ENCODE peak calls at places on chromosomes 3 and 15, in six cellular contexts. P, A, O, S, B and L are unnamed samples.
A peak's percentile ranks its signal among the peaks of the same experiment; 100 is the strongest.

GRCh38 chr3:155178810-155179424 is 98.8 kb downstream of the MME start:
- DNase-seq in B (no peak), S (no peak), O (no peak), A (no peak), P (no peak), L (no peak)

GRCh38 chr15:74208901-74209559 is 6.4 kb upstream of the STRA6 start:
- DNase-seq in P (no peak), B (no peak), S (no peak), A (no peak), O (no peak), L (no peak)

GRCh38 chr3:146969356-146969755 is 364.2 kb upstream of the PLSCR5 start:
- DNase-seq in P (no peak), O (no peak), B (no peak), S (no peak), A (no peak), L (no peak)

GRCh38 chr3:187207624-187208023 is 10.3 kb downstream of the RTP1 start:
- DNase-seq in P (no peak), A (no peak), O (no peak), B (no peak), S (no peak), L (no peak)

GRCh38 chr3:190514163-190515153 is 573 bp downstream of the IL1RAP start:
- DNase-seq in P (peak; percentile 31), O (no peak), S (peak; percentile 57), B (peak; percentile 27), A (peak; percentile 32), L (peak; percentile 27)

GRCh38 chr15:81939604-81940440 is 106.0 kb downstream of the MEX3B start:
- DNase-seq in B (peak; percentile 69), O (peak; percentile 24), A (no peak), P (peak; percentile 44), S (no peak), L (no peak)

GRCh38 chr15:43133429-43134156 is at the start of gene TMEM62:
- DNase-seq in A (peak; percentile 84), O (no peak), P (peak; percentile 47), S (peak; percentile 88), B (peak; percentile 94), L (peak; percentile 74)

GRCh38 chr15:65423150-65423976 is 616 bp upstream of the IGDCC4 start:
- DNase-seq in B (no peak), P (no peak), S (no peak), A (no peak), O (no peak), L (no peak)

GRCh38 chr3:183988216-183988790 is 29.4 kb downstream of the ABCC5 start:
- DNase-seq in P (no peak), O (peak; percentile 61), S (no peak), B (no peak), A (no peak), L (no peak)

GRCh38 chr3:46662771-46663551 is 30.5 kb downstream of the ALS2CL start:
- DNase-seq in A (peak; percentile 15), B (no peak), P (no peak), O (no peak), S (peak; percentile 85), L (no peak)

GRCh38 chr3:56817646-56818045 is 15.9 kb upstream of the ARHGEF3 start:
- DNase-seq in S (no peak), A (no peak), O (no peak), B (no peak), P (no peak), L (no peak)

GRCh38 chr3:125061646-125062045 is 5.8 kb upstream of the HEG1 start:
- DNase-seq in S (no peak), A (no peak), O (no peak), B (no peak), P (no peak), L (no peak)

GRCh38 chr15:57640935-57641682 is 49.4 kb downstream of the MYZAP start:
- DNase-seq in A (no peak), O (no peak), B (peak; percentile 15), P (peak; percentile 51), S (no peak), L (no peak)

GRCh38 chr3:194103475-194103874 is 32.5 kb upstream of the HES1 start:
- DNase-seq in P (no peak), B (peak; percentile 54), S (no peak), A (no peak), O (no peak), L (peak; percentile 41)

GRCh38 chr15:71203573-71204444 is 88.5 kb downstream of the THSD4 start:
- DNase-seq in P (no peak), S (no peak), A (no peak), O (no peak), B (no peak), L (no peak)

GRCh38 chr15:41233367-41233771 is 2.3 kb downstream of the CHP1 start:
- DNase-seq in S (no peak), A (no peak), B (no peak), O (peak; percentile 59), P (no peak), L (no peak)

GRCh38 chr15:73978896-73979295 is 13.2 kb downstream of the STOML1 start:
- DNase-seq in P (no peak), S (no peak), O (no peak), B (no peak), A (no peak), L (no peak)

GRCh38 chr3:44048196-44048924 is 193.3 kb upstream of the TOPAZ1 start:
- DNase-seq in P (no peak), B (peak; percentile 71), O (no peak), S (no peak), A (no peak), L (no peak)

GRCh38 chr3:183301937-183302580 is 49.0 kb downstream of the B3GNT5 start:
- DNase-seq in P (no peak), A (no peak), O (no peak), S (no peak), B (peak; percentile 16), L (no peak)

GRCh38 chr3:11305509-11305908 is 33.3 kb downstream of the ATG7 start:
- DNase-seq in B (no peak), O (no peak), S (no peak), P (no peak), A (no peak), L (no peak)

GRCh38 chr3:140443073-140443472 is 234.8 kb upstream of the TRIM42 start:
- DNase-seq in A (no peak), P (no peak), B (no peak), O (no peak), S (no peak), L (no peak)

DNA sequence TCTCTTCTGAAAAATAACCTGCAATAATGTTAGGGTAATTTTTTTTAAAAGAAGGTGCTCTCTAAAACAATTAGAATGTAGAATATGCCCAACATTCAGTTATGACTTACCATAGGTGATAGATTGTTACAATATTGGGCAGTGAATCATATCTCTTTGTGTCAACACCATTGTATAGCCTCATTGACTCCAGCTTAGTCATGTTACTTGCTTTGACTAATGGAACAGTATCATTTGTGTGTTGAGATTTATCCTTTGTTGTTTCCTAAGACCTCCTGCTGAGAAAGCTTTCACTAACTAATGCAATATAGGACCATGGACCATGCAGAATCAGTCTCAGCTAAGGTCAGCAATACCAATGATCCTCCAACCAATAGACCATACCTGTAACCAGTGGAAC is 1106.4 kb downstream of the SI start:
- DNase-seq in P (no peak), A (no peak), S (no peak), O (no peak), B (no peak), L (no peak)
- TF ChIP-seq CTCF in P (no peak), A (no peak), S (no peak), O (no peak), B (no peak), L (no peak)

GRCh38 chr3:112644453-112644852 is 3.5 kb upstream of the CCDC80 start:
- DNase-seq in A (no peak), P (no peak), B (no peak), O (no peak), S (no peak), L (no peak)
- TF ChIP-seq CTCF in A (no peak), P (no peak), B (no peak), O (no peak), S (no peak), L (no peak)

GRCh38 chr3:31693346-31693745 is 160.6 kb downstream of the STT3B start:
- DNase-seq in A (no peak), B (no peak), P (no peak), O (no peak), S (no peak), L (no peak)

GRCh38 chr3:31692714-31693113 is 160.0 kb downstream of the STT3B start:
- DNase-seq in A (no peak), S (no peak), B (peak; percentile 7), P (no peak), O (no peak), L (no peak)

GRCh38 chr3:31696815-31697548 is 164.3 kb downstream of the STT3B start:
- DNase-seq in P (no peak), S (no peak), B (no peak), A (no peak), O (no peak), L (no peak)

GRCh38 chr3:31696009-31696297 is 163.2 kb downstream of the STT3B start:
- DNase-seq in S (no peak), A (no peak), P (no peak), B (no peak), O (no peak), L (no peak)

DNA sequence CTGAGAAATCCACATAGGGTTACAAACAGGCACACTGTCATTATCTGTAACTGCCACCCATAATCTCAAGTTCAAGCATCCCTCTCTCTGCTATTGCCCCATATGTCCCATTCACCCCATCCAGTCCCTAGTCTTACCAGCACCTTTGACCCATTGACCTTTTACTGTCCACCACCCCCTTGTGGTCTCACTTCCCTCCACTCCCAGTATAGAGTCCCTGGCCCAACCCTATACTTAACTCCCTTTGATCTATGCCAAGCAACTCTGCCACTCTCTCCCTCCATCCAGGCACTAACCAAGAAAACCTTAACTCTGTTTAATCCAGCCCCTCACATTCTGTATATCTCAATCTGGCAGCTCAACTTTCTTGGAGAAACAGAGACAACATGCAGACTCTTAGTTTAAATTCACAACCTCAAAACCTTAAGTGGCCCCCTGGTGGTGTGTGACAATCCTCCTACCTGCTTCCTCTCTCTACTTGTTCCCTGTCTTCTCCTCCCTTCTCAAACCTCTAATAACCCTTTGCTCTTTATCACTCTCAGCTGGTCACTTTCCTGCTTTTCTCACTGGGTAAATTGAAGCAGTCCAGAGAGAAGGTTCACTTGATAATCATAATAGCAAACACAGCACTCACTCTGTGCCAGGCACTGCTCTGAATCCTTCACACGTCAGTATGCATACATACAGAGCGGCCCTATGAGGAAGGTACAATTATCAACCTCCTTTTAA is 162.7 kb downstream of the STT3B start:
- DNase-seq in A (no peak), O (no peak), B (peak; percentile 51), P (peak; percentile 15), S (no peak), L (no peak)
- TF ChIP-seq CTCF in A (no peak), O (peak; percentile 38), B (peak; percentile 52), P (no peak), S (no peak), L (no peak)

DNA sequence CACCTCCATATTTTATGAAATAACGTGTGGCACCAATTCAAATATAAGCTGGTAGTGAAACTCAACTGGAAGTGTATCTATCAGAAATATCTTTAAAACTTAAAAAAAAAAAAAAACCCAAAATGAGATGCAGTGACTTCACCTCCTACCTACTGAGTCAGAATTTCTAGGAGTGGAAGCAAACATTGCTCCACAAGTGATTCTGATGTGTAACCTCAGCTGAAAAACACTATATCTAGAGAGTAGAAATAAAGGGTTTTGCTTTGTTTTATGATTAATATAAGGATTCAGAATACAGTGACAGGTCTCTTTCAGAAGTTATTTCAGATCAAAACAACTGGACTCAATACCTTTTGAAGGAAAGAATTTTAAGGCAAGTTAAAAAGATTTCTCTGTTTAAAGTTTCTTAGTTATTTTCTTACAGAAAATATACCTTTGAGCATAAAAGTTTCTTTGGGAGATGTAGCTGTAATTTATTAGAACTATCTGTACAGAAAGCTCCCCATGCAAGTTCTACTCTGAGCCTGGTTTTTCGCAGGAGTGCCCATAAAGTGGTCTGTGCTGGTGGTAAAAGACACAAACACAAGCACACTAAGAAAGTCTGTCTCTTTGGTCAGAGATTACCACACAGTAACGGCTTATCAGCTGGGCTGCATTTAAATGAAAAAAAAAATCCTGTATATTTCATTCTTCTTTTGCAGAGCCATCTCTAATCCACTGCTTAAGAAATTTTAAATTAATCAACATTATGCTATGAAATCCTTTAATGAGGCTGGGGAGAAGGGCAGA is 59.9 kb upstream of the PPIB start:
- DNase-seq in A (no peak), B (no peak), P (no peak), O (no peak), S (no peak), L (no peak)
- TF ChIP-seq CTCF in A (no peak), B (no peak), P (no peak), O (no peak), S (no peak), L (no peak)